ENCODE peak calls at places on chromosomes 7 and 10, in ten cellular contexts. P is prostate gland; H is stimulated activated naive CD8-positive, alpha-beta T cell treated with anti-CD3 and anti-CD28 coated beads, Interleukin-15, amount 100 ng/mL, for 72 hours; C is NCI-H146; X is AG08396; F is HuH-7.5; M is PC-3; I is uterus; B is HTR-8/SVneo; R is hepatic stellate cell. W is an unnamed sample.
A peak's percentile ranks its signal among the peaks of the same experiment; 100 is the strongest.

GRCh38 chr10:113576853-113577252 is 24.0 kb downstream of the HABP2 start:
- DNase-seq in M (peak; percentile 39), P (no peak), H (no peak), F (no peak), X (peak; percentile 19), B (no peak), C (no peak), R (no peak), I (no peak), W (peak; percentile 49)

GRCh38 chr7:112937651-112938390 is 147.6 kb upstream of the TMEM168 start:
- DNase-seq in X (no peak), H (no peak), F (no peak), M (no peak), B (no peak), R (peak; percentile 26), P (no peak), I (no peak), C (no peak), W (no peak)

GRCh38 chr10:72097448-72098300 is 9.3 kb upstream of the SPOCK2 start:
- DNase-seq in M (peak; percentile 90), R (peak; percentile 88), I (no peak), P (no peak), B (peak; percentile 46), C (peak; percentile 71), H (no peak), X (peak; percentile 86), F (no peak), W (no peak)

GRCh38 chr10:86188796-86189558 is 177.6 kb downstream of the GRID1 start:
- DNase-seq in X (no peak), C (no peak), F (no peak), H (no peak), B (no peak), I (no peak), M (no peak), R (no peak), P (no peak), W (no peak)

GRCh38 chr7:4286281-4286680 is 395.8 kb upstream of the FOXK1 start:
- DNase-seq in F (no peak), R (no peak), C (no peak), M (no peak), H (no peak), P (no peak), B (no peak), I (no peak), X (no peak), W (no peak)

GRCh38 chr10:61284222-61284890 is 168.8 kb downstream of the TMEM26 start:
- DNase-seq in B (peak; percentile 23), I (peak; percentile 23), F (no peak), X (peak; percentile 9), C (peak; percentile 51), M (peak; percentile 98), P (peak; percentile 45), H (no peak), R (peak; percentile 14), W (peak; percentile 13)

GRCh38 chr7:74083928-74084721 is 521 bp downstream of the LIMK1 start:
- DNase-seq in I (peak; percentile 48), R (no peak), X (peak; percentile 74), B (peak; percentile 37), F (peak; percentile 64), C (peak; percentile 75), P (no peak), H (no peak), M (peak; percentile 31), W (peak; percentile 56)

GRCh38 chr10:96610817-96611216 is 24.0 kb upstream of the TM9SF3 start:
- DNase-seq in C (no peak), B (no peak), H (no peak), M (no peak), R (no peak), P (no peak), X (no peak), F (no peak), I (no peak), W (no peak)

GRCh38 chr10:132616170-132616994 is 78.8 kb downstream of the INPP5A start:
- DNase-seq in F (no peak), H (peak; percentile 83), I (no peak), R (no peak), B (no peak), P (no peak), X (no peak), C (no peak), M (no peak), W (no peak)

GRCh38 chr7:156747718-156748117 is 107.1 kb downstream of the RNF32 start:
- DNase-seq in C (peak; percentile 67), H (no peak), R (no peak), B (no peak), M (no peak), X (no peak), P (no peak), I (no peak), F (peak; percentile 14), W (no peak)

GRCh38 chr7:101562531-101563197 is 66.4 kb downstream of the MYL10 start:
- DNase-seq in R (no peak), F (no peak), X (peak; percentile 4), H (no peak), B (no peak), P (no peak), I (peak; percentile 1), M (no peak), C (no peak), W (no peak)

GRCh38 chr10:13758302-13758701 is 171.5 kb downstream of the PRPF18 start:
- DNase-seq in C (no peak), R (no peak), H (no peak), P (peak; percentile 28), I (no peak), M (no peak), X (no peak), B (peak; percentile 34), F (no peak), W (peak; percentile 76)

GRCh38 chr7:33728779-33729646 is 176.3 kb upstream of the BMPER start:
- DNase-seq in F (no peak), X (no peak), M (no peak), C (no peak), I (no peak), B (no peak), H (no peak), R (no peak), P (no peak), W (no peak)

GRCh38 chr7:54738737-54739136 is 20.3 kb downstream of the SEC61G start:
- DNase-seq in M (no peak), C (no peak), X (no peak), I (no peak), F (no peak), P (no peak), H (no peak), R (no peak), B (no peak), W (no peak)

GRCh38 chr7:44697136-44698045 is 51.3 kb upstream of the ZMIZ2 start:
- DNase-seq in X (no peak), C (no peak), F (no peak), I (no peak), M (no peak), R (no peak), H (no peak), B (no peak), P (no peak), W (no peak)

GRCh38 chr7:49433794-49434193 is 339.6 kb upstream of the VWC2 start:
- DNase-seq in P (no peak), F (no peak), H (no peak), X (no peak), R (no peak), C (no peak), M (peak; percentile 20), I (no peak), B (no peak), W (no peak)

GRCh38 chr10:21707498-21707897 is 173.5 kb downstream of the MLLT10 start:
- DNase-seq in P (no peak), F (no peak), X (no peak), R (no peak), I (no peak), B (no peak), C (no peak), M (no peak), H (no peak), W (no peak)

GRCh38 chr7:108024538-108024937 is 21.6 kb upstream of the LAMB1 start:
- DNase-seq in M (no peak), C (no peak), R (no peak), B (no peak), F (no peak), P (no peak), H (no peak), X (no peak), I (no peak), W (no peak)

GRCh38 chr7:157005456-157006204 is 4.8 kb downstream of the MNX1 start:
- DNase-seq in H (no peak), F (no peak), C (no peak), I (no peak), P (no peak), M (no peak), B (no peak), R (no peak), X (no peak), W (no peak)

GRCh38 chr10:97940534-97940933 is 89.9 kb downstream of the CRTAC1 start:
- DNase-seq in C (no peak), I (no peak), R (no peak), F (no peak), M (no peak), H (no peak), P (no peak), B (no peak), X (no peak), W (no peak)

GRCh38 chr7:156515911-156516790 is 124.4 kb upstream of the RNF32 start:
- DNase-seq in I (no peak), P (no peak), X (no peak), B (no peak), R (no peak), F (peak; percentile 53), C (peak; percentile 23), H (no peak), M (no peak), W (no peak)

GRCh38 chr10:122290334-122290733 is 19.2 kb downstream of the BTBD16 start:
- DNase-seq in H (no peak), I (no peak), X (no peak), B (no peak), R (no peak), C (no peak), P (no peak), F (no peak), M (no peak), W (no peak)

GRCh38 chr10:47047127-47047504 is 135.9 kb downstream of the PTPN20 start:
- DNase-seq in F (no peak), B (no peak), X (no peak), H (no peak), C (no peak), M (no peak), R (no peak), P (no peak), I (no peak), W (peak; percentile 6)

GRCh38 chr7:116948934-116949333 is 4.4 kb upstream of the ST7 start:
- DNase-seq in I (no peak), R (no peak), B (no peak), M (no peak), F (no peak), X (no peak), C (peak; percentile 9), P (no peak), H (no peak), W (no peak)

GRCh38 chr10:92760609-92761008 is 70.9 kb downstream of the HHEX start:
- DNase-seq in X (peak; percentile 53), C (no peak), I (no peak), F (no peak), H (no peak), M (peak; percentile 16), P (no peak), R (peak; percentile 41), B (no peak), W (no peak)

GRCh38 chr10:52256832-52257691 is 57.0 kb upstream of the DKK1 start:
- DNase-seq in I (no peak), F (no peak), M (peak; percentile 72), C (no peak), P (no peak), H (no peak), X (no peak), R (no peak), B (no peak), W (no peak)

GRCh38 chr10:60816624-60817023 is 38.3 kb downstream of the CDK1 start:
- DNase-seq in H (peak; percentile 13), R (peak; percentile 61), C (peak; percentile 75), M (peak; percentile 97), B (peak; percentile 75), F (peak; percentile 17), X (peak; percentile 70), I (peak; percentile 79), P (peak; percentile 72), W (peak; percentile 89)

GRCh38 chr10:122486396-122487080 is 25.2 kb downstream of the HTRA1 start:
- DNase-seq in H (no peak), X (no peak), P (no peak), F (no peak), C (no peak), M (no peak), R (no peak), I (no peak), B (no peak), W (no peak)